ENCODE peak calls at places on chromosome X, in nine cellular contexts. G is HCT116, M is brain microvascular endothelial cell, C is Calu3, W is fibroblast of the aortic adventitia, T is left ventricle myocardium inferior, L is IMR-90, V is GM12865, Z is transverse colon. Y is an unnamed sample.

GRCh38 chrX:10350991-10351390 is 194.2 kb downstream of the CLCN4 start:
- DNase-seq in Z (no peak), T (no peak), M (peak), V (no peak), C (peak), W (peak), L (peak), G (no peak), Y (no peak)

GRCh38 chrX:121322159-121322558 is 274.7 kb downstream of the GLUD2 start:
- DNase-seq in W (no peak), Z (no peak), L (no peak), V (no peak), M (peak), C (peak), T (no peak), G (no peak), Y (no peak)

GRCh38 chrX:3743821-3744439 is 30.5 kb upstream of the PRKX start:
- DNase-seq in C (no peak), L (no peak), G (no peak), Z (peak), T (no peak), V (peak), M (no peak), W (no peak), Y (no peak)

GRCh38 chrX:46310815-46311497 is 234.3 kb downstream of the ZNF674 start:
- DNase-seq in M (no peak), C (no peak), V (peak), L (no peak), T (no peak), W (no peak), Z (no peak), G (no peak), Y (no peak)

GRCh38 chrX:24494544-24495113 is 29.5 kb downstream of the PDK3 start:
- DNase-seq in Z (peak), L (peak), G (no peak), C (peak), V (no peak), W (peak), T (no peak), M (peak), Y (no peak)

GRCh38 chrX:152632445-152633097 is 5.1 kb upstream of the GABRQ start:
- DNase-seq in T (peak), Z (peak), C (peak), V (peak), M (peak), W (peak), G (peak), L (peak), Y (no peak)

GRCh38 chrX:57172544-57172943 is 35.3 kb upstream of the SPIN2A start:
- DNase-seq in V (no peak), T (peak), L (no peak), W (peak), Z (no peak), C (no peak), M (no peak), G (no peak), Y (no peak)

GRCh38 chrX:94662665-94663064 is 988.7 kb downstream of the FAM133A start:
- DNase-seq in L (no peak), T (no peak), C (no peak), V (no peak), W (no peak), M (no peak), Z (no peak), G (no peak), Y (no peak)

GRCh38 chrX:135193740-135194139 is 22.5 kb upstream of the CT55 start:
- DNase-seq in M (no peak), C (no peak), Z (no peak), W (no peak), L (no peak), T (no peak), V (no peak), G (no peak), Y (no peak)

GRCh38 chrX:90012395-90012794 is 90.7 kb downstream of the TGIF2LX start:
- DNase-seq in C (no peak), L (no peak), V (no peak), M (no peak), Z (no peak), T (no peak), W (no peak), G (no peak), Y (no peak)

GRCh38 chrX:11261260-11261659 is 32.0 kb upstream of the AMELX start:
- DNase-seq in V (no peak), M (peak), T (no peak), Z (no peak), L (peak), C (no peak), G (no peak), W (peak), Y (no peak)

GRCh38 chrX:154750301-154751120 is at the start of gene GAB3:
- DNase-seq in G (no peak), M (no peak), T (peak), V (peak), C (peak), L (peak), W (peak), Z (peak), Y (no peak)

GRCh38 chrX:56975611-56976010 is 19.7 kb downstream of the SPIN3 start:
- DNase-seq in M (no peak), W (peak), T (no peak), Z (no peak), L (no peak), G (no peak), V (no peak), C (no peak), Y (no peak)

GRCh38 chrX:27336466-27337091 is 126.6 kb downstream of the PPP4R3C start:
- DNase-seq in L (peak), M (peak), G (peak), T (no peak), Z (peak), C (peak), V (peak), W (peak), Y (no peak)

GRCh38 chrX:19569121-19569805 is 54.0 kb upstream of the MAP3K15 start:
- DNase-seq in L (no peak), V (no peak), W (no peak), G (no peak), Z (no peak), M (no peak), C (no peak), T (peak), Y (no peak)

GRCh38 chrX:52509916-52510315 is 6.9 kb downstream of the XAGE1B start:
- DNase-seq in M (no peak), G (no peak), L (no peak), W (no peak), Z (no peak), C (no peak), V (no peak), T (no peak), Y (no peak)

GRCh38 chrX:50211510-50211909 is 6.9 kb downstream of the CCNB3 start:
- DNase-seq in T (no peak), M (peak), L (peak), C (no peak), Z (no peak), V (peak), W (peak), G (no peak), Y (no peak)

GRCh38 chrX:125289209-125289608 is 30.5 kb upstream of the TEX13C start:
- DNase-seq in L (peak), T (no peak), W (no peak), G (no peak), C (no peak), M (peak), Z (no peak), V (no peak), Y (no peak)

GRCh38 chrX:104112326-104112951 is at the start of gene ZCCHC18:
- DNase-seq in Z (peak), C (peak), T (peak), L (peak), M (peak), G (no peak), W (peak), V (peak), Y (peak)

GRCh38 chrX:111071542-111072277 is 24.3 kb upstream of the PAK3 start:
- DNase-seq in T (no peak), Z (no peak), L (no peak), C (no peak), G (no peak), W (no peak), M (no peak), V (no peak), Y (no peak)

GRCh38 chrX:34509394-34509793 is 147.7 kb downstream of the TMEM47 start:
- DNase-seq in L (no peak), G (no peak), C (no peak), W (no peak), T (no peak), M (no peak), Z (no peak), V (no peak), Y (no peak)

GRCh38 chrX:49193542-49193964 is 6.4 kb downstream of the SYP start:
- DNase-seq in G (no peak), M (no peak), Z (no peak), V (no peak), L (no peak), W (no peak), T (no peak), C (no peak), Y (no peak)

DNA sequence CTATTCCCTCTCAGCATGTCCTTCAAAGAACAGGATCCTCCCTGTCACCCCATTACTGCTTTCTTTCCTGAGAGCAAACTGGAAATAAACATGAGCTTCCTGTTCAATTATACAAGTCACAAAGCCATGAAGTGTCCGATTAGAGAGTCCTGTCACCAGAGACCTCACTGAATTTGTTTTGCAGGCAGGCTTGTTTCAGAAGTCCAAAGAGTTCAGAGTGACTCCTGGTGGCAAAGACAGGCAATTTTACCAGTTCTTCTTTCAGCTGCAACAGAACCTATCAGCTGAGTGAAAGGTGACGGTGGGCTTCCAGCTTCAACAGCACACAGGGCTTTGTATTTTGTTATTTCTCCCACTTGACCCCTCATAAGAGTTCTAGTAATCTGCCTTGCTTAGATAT is 6.4 kb downstream of the ELK1 start:
- DNase-seq in W (peak), Z (no peak), G (no peak), L (peak), T (no peak), M (no peak), V (no peak), C (no peak), Y (no peak)
- TF ChIP-seq CTCF in W (peak), Z (no peak), G (peak), L (peak), T (peak), M (peak), V (peak), C (no peak), Y (peak)

GRCh38 chrX:153741446-153741845 is 16.8 kb downstream of the ABCD1 start:
- DNase-seq in T (no peak), W (no peak), V (no peak), M (no peak), L (no peak), Z (no peak), G (no peak), C (no peak), Y (no peak)

GRCh38 chrX:153740631-153741222 is 16.1 kb downstream of the ABCD1 start:
- DNase-seq in C (no peak), V (no peak), G (no peak), Z (no peak), W (no peak), M (no peak), T (no peak), L (no peak), Y (no peak)

GRCh38 chrX:153746359-153746758 is 17.7 kb upstream of the PLXNB3 start:
- DNase-seq in W (no peak), C (no peak), V (no peak), L (no peak), T (no peak), M (no peak), G (no peak), Z (no peak), Y (no peak)

GRCh38 chrX:153739754-153740486 is 15.3 kb downstream of the ABCD1 start:
- DNase-seq in W (no peak), G (no peak), L (no peak), T (no peak), M (no peak), Z (no peak), V (no peak), C (no peak), Y (no peak)

GRCh38 chrX:153744210-153745066 is 19.6 kb upstream of the PLXNB3 start:
- DNase-seq in Z (no peak), L (no peak), C (no peak), M (no peak), W (no peak), T (no peak), G (no peak), V (no peak), Y (no peak)
- TF ChIP-seq CTCF in Z (no peak), L (peak), C (no peak), M (peak), W (no peak), T (no peak), G (no peak), V (peak), Y (no peak)

DNA sequence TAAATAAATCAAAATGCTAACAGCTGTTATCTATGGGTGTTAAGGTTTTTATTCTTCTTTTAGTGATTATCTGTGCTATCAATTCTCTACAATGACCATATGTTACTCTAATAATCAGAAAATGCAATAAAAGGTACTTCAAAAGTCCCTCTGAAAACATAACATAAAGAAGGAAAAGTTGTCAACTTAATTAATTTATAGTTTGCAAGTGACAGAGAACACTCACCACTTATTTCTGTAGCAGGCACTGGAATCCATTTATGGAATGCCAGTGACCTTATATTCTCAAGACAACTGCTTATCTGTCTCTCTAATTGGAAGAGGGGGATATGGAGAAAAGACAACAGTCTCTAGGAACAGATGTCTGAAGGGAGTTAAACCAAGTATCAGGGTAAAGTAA is 25.6 kb upstream of the PLS3 start:
- DNase-seq in M (no peak), Z (no peak), W (no peak), C (no peak), L (no peak), V (no peak), G (no peak), T (no peak), Y (no peak)
- TF ChIP-seq CTCF in M (no peak), Z (no peak), W (no peak), C (no peak), L (no peak), V (no peak), G (no peak), T (no peak), Y (no peak)

DNA sequence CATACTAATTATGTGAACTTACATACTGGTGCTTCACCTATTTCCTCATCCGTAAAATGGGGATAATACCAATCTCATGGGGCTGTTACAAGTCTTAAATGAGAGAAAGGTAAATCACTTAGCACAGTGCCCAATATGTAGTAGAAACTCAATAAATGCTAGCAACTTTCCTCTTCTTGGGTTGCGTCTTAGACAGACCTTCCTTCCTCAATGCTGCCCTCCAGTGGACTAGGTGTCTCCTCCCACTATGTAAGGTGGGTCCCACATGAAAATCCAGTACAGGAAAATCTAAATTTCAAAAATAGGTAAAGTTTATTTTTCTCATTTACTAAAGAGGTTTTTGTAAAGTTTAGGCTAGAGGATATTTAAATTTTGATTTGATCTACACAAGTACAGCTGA is 20.6 kb downstream of the ZDHHC9 start:
- DNase-seq in W (peak), V (peak), M (no peak), Z (peak), L (peak), G (no peak), T (no peak), C (peak), Y (no peak)
- TF ChIP-seq CTCF in W (peak), V (peak), M (peak), Z (peak), L (peak), G (peak), T (peak), C (peak), Y (peak)

GRCh38 chrX:107827852-107828251 is 2.2 kb downstream of the MID2 start:
- DNase-seq in Z (no peak), M (no peak), L (no peak), C (no peak), G (no peak), V (no peak), W (no peak), T (no peak), Y (no peak)

GRCh38 chrX:107827137-107827831 is 1.6 kb downstream of the MID2 start:
- DNase-seq in M (no peak), T (no peak), L (no peak), W (peak), Z (no peak), V (no peak), C (no peak), G (no peak), Y (no peak)

GRCh38 chrX:107823456-107823855 is 2.2 kb upstream of the MID2 start:
- DNase-seq in L (peak), V (no peak), C (no peak), Z (no peak), M (peak), G (no peak), T (no peak), W (peak), Y (no peak)

GRCh38 chrX:107825698-107826285 is at the start of gene MID2:
- DNase-seq in G (peak), T (peak), C (peak), Z (peak), V (peak), M (no peak), W (peak), L (no peak), Y (no peak)

GRCh38 chrX:107826286-107827136 is 845 bp downstream of the MID2 start:
- DNase-seq in W (peak), Z (peak), M (peak), V (peak), C (peak), L (peak), T (peak), G (no peak), Y (peak)
- TF ChIP-seq CTCF in W (no peak), Z (no peak), M (no peak), V (no peak), C (no peak), L (no peak), T (no peak), G (no peak), Y (no peak)

GRCh38 chrX:112822892-112823291 is 17.7 kb downstream of the AMOT start:
- DNase-seq in G (no peak), V (no peak), T (no peak), M (no peak), Z (no peak), C (no peak), L (no peak), W (no peak), Y (no peak)
- TF ChIP-seq CTCF in G (no peak), V (no peak), T (no peak), M (peak), Z (no peak), C (no peak), L (no peak), W (no peak), Y (no peak)

GRCh38 chrX:119729408-119730201 is 28.8 kb upstream of the SOWAHD start:
- DNase-seq in W (peak), V (peak), Z (peak), G (peak), T (peak), C (peak), L (peak), M (peak), Y (no peak)
- TF ChIP-seq CTCF in W (peak), V (peak), Z (peak), G (peak), T (peak), C (peak), L (peak), M (peak), Y (peak)